ENCODE peak calls at places on chromosomes 11 and 22, in four cellular contexts. S, H, N and G are unnamed samples.

GRCh38 chr11:1749787-1750351 is 526 bp downstream of the IFITM10 start:
- DNase-seq in S (peak), H (peak), N (peak), G (no peak)

GRCh38 chr11:116499396-116500001 is 273.3 kb downstream of the BUD13 start:
- DNase-seq in S (peak), H (peak), N (no peak), G (no peak)

GRCh38 chr11:1298695-1299492 is 10.5 kb downstream of the TOLLIP start:
- DNase-seq in S (peak), H (peak), N (no peak), G (no peak)

GRCh38 chr11:129960216-129961214 is 42.1 kb downstream of the PRDM10 start:
- DNase-seq in S (no peak), H (no peak), N (no peak), G (no peak)

GRCh38 chr11:985435-985834 is 51.1 kb downstream of the MUC6 start:
- DNase-seq in S (peak), H (no peak), N (no peak), G (no peak)

GRCh38 chr11:2379471-2380174 is 2.5 kb downstream of the CD81 start:
- DNase-seq in S (peak), H (peak), N (no peak), G (no peak)

GRCh38 chr22:37663521-37664140 is 5.1 kb downstream of the PDXP start:
- DNase-seq in S (no peak), H (no peak), N (no peak), G (no peak)

GRCh38 chr11:2703487-2704141 is 3.8 kb upstream of the KCNQ1OT1 start:
- DNase-seq in S (peak), H (peak), N (no peak), G (no peak)

GRCh38 chr11:86888164-86888977 is 66.8 kb downstream of the FZD4 start:
- DNase-seq in S (no peak), H (no peak), N (no peak), G (no peak)

GRCh38 chr11:74721479-74721835 is 9.8 kb downstream of the CHRDL2 start:
- DNase-seq in S (no peak), H (no peak), N (no peak), G (peak)

GRCh38 chr22:21755855-21756284 is 20.3 kb upstream of the YPEL1 start:
- DNase-seq in S (no peak), H (no peak), N (no peak), G (no peak)

GRCh38 chr11:57205046-57205671 is 23.4 kb downstream of the LRRC55 start:
- DNase-seq in S (no peak), H (no peak), N (no peak), G (no peak)

GRCh38 chr22:21636629-21637218 is 4.2 kb downstream of the CCDC116 start:
- DNase-seq in S (no peak), H (no peak), N (no peak), G (no peak)

GRCh38 chr11:46984987-46985386 is 48.4 kb downstream of the CSTPP1 start:
- DNase-seq in S (no peak), H (no peak), N (no peak), G (no peak)

GRCh38 chr11:14643697-14644395 is at the start of gene PDE3B:
- DNase-seq in S (peak), H (peak), N (peak), G (peak)

GRCh38 chr11:2369320-2369719 is 7.8 kb upstream of the CD81 start:
- DNase-seq in S (no peak), H (no peak), N (no peak), G (no peak)

DNA sequence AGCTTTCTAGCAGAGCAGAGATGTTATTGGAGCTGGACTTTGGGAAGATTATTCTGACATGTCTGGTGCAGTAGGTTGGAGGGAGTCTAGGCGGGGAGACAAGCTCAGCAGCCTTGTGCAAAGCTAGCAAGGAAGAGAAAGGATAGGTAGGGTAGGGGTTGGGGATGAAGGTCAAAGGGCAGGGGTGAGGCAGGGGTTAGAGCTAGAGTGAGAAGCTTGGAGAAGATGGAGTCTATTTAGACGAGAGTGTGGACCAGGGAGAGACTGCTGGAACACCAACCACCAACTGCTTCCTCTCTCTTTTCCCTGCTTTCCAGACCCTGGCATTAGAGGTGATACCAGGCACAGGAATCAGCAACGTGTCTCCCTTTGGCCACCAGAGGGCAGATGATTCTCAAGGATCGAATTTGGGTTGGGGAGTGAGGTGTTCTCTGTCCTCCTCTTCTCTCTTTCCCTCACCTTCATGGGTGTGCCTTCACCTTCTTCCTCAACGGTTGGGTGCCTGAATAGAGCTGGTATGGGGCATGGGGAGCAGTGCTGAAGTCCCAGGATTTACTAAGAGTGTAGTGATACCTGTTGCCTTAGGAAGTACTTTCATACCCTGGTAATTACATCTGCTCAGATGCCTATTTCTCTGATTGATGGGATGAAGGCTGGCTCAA is 1.8 kb upstream of the MARK2 start:
- DNase-seq in S (peak), H (no peak), N (no peak), G (no peak)
- H3K27ac ChIP-seq in S (peak), H (peak), N (peak), G (peak)

GRCh38 chr11:128633384-128633965 is 46.1 kb upstream of the ETS1 start:
- DNase-seq in S (no peak), H (no peak), N (no peak), G (no peak)
- H3K27ac ChIP-seq in S (no peak), H (no peak), N (no peak), G (no peak)

GRCh38 chr11:11977206-11977938 is 31.1 kb downstream of the DKK3 start:
- DNase-seq in S (no peak), H (no peak), N (peak), G (no peak)
- H3K27ac ChIP-seq in S (peak), H (no peak), N (peak), G (no peak)

GRCh38 chr22:31099386-31099785 is 8.0 kb downstream of the SELENOM start:
- DNase-seq in S (no peak), H (no peak), N (no peak), G (no peak)

GRCh38 chr22:31103111-31103510 is 4.3 kb downstream of the SELENOM start:
- DNase-seq in S (no peak), H (no peak), N (no peak), G (no peak)

GRCh38 chr22:31102441-31103081 is 4.8 kb downstream of the SELENOM start:
- DNase-seq in S (no peak), H (peak), N (peak), G (no peak)

GRCh38 chr22:31099841-31100761 is 7.3 kb downstream of the SELENOM start:
- DNase-seq in S (no peak), H (peak), N (no peak), G (no peak)

DNA sequence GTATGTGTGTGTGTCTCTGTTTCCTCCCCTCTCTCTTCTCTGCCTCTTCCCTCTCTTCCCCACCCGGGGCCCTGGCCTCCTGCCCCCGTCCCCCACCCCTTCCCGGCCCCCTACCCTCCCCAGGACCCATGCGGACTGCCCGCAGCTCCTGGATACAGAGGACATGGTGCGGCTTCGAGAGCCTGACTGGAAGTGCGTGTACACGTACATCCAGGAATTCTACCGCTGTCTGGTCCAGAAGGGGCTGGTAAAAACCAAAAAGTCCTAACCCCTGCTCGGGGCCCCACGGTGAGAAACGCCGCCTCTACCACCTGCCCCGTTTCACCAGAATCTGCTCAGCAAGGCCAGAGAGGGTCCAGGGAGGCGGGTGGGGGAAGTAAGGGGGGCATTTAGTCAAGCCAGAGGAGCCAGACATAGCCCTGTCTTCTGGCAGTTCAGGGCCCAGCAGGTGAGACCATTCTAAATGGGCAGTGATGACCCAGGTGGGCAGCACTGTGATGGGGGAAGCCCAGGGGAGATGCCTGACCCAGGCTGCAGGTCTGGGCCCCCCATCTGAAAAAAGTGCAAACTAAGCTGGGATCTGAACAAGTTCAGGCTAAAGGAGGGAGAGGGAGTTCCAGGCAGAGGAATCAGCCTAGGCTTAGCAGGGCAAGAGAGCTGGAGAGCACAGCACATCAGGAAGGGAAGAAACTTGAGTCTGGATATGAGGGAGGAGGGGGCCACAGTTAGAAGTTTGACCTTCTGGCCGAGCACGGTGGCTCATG is 6.4 kb downstream of the SELENOM start:
- DNase-seq in S (no peak), H (no peak), N (no peak), G (no peak)
- H3K27ac ChIP-seq in S (no peak), H (no peak), N (peak), G (no peak)

DNA sequence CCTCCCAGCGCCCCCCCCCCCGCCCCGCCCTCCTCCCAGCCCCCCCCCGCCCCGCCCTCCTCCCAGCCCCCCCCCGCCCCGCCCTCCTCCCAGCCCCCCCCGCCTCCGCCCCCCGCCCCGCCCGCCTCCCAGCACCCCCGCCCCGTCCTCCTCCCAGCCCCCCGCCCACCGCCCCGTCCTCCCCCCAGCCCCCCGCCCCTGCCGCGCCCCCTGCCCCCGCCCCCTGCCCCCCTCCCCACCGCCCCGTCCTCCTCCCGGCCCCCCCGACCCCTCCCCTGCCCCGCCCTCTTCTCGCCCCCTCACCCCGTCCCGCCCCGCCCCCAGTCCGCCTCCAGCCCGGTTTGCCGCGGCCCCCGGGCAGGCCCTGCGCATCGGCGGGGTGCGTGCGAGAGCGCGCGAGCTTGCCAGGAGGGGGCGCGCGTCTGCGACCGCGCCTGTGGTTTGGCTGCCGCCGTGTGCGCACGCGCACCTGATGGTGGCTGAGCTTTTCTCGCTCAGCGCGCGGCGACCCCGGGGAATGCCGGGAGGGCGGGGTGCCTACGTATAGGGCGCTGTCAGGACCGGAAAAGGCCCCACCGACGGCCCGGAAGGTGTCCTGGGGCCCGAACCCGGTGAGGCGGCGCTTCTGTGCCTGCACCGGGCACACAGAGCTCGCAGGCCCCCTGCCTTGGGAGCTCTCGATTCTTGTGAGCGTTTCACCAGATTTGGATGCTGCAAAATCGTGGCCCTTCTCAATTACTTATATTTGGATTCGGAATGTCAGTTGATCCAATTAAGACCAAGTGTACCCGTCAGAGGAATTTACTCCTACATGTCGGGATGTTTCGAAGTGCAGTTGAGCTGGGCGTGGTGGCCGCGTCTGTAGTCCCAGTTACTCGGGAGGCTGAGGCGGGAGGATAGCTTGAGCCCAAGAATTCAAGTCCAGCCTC is 501 bp upstream of the TTLL12 start:
- DNase-seq in S (peak), H (peak), N (peak), G (peak)
- H3K27ac ChIP-seq in S (peak), H (peak), N (peak), G (peak)

GRCh38 chr11:123518496-123519054 is 88.5 kb downstream of the GRAMD1B start:
- DNase-seq in S (no peak), H (no peak), N (no peak), G (no peak)
- H3K27ac ChIP-seq in S (no peak), H (no peak), N (no peak), G (no peak)

DNA sequence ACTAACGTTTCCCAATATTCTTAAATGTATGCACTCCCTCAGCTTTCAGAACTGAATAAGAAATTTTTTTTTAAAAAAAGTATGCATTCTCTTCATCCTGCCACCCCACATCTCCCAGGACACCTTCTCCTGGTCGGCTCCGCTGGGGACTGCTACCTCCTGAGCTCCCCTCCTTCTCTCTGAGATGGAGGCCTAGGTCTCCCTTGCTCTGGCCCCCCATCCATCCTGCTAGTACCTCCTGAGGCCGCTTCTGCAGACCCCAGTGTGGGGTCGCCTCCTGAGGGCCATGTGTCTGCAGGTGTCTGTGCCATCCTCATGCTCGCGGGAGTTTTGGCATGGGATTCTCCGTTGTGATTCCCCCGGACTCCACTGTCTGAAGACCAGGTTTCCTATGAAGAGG is 27.8 kb downstream of the FAM118A start:
- DNase-seq in S (no peak), H (no peak), N (no peak), G (no peak)
- H3K27ac ChIP-seq in S (no peak), H (peak), N (peak), G (no peak)

DNA sequence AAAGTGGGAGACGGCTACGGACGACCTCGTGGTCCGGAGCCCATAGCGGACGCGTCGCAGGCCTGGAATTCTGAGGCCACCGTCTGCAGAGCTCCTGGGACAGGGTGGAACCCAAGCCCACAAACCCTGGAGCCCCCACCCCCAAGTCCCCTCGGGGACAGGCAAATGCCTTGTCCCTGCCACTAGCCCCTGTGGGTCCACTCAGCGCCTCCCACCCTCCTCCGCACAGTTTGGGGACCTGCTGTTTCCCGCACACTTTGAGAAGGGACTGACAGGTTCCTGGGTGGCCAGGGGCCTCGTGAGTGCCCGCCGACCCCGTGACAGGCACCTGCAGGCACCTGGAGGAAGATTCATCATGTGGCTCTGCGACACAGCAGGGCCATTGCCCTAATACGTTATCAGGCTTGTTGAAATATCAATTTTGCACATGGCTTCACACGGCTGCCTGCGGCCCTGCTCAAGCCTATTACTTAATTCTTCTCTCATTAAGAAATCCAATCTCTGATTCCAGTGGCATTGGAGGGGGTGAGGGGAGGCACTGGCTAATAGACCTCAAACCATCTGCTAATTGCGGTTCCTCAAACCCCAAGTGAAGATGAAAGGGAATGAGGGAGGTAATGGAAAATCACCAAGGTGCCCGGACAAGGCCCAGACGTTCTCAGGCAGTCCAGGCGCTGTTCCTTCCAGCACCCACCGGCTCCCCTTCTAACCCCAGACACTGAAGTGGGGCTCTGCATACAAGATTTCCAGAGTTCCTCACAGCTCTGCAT is 672.4 kb downstream of the BRD1 start:
- DNase-seq in S (no peak), H (no peak), N (no peak), G (no peak)
- H3K27ac ChIP-seq in S (no peak), H (no peak), N (no peak), G (no peak)

DNA sequence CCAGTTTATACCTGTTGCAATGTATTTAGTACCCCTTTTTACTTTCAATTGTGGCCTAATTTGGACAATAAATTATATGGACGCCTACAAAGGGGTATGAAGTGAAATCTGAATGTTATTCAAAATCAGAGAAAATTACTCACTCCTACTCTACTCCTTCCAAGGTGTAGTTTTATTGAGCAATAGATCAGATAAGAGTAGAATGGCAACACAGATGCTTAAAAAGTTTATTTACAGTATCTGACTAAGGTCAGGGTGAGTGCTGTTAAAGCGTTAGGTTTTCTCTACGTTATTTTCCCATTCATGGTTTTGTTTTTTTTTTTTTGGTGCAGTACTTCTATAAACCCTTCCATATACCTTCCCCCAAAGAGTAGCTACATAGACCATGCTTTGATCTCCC is 805.6 kb downstream of the KCNA4 start:
- DNase-seq in S (no peak), H (no peak), N (no peak), G (no peak)
- H3K27ac ChIP-seq in S (no peak), H (no peak), N (no peak), G (no peak)